ENCODE peak calls at places on chromosomes 12 and 14, in five cellular contexts. I is esophagus squamous epithelium, N is dorsolateral prefrontal cortex, U is omental fat pad, T is fibroblast of lung. L is an unnamed sample.

GRCh38 chr12:122021193-122021821 is 377 bp upstream of the BCL7A start:
- DNase-seq in I (no peak), N (no peak), U (no peak), T (no peak), L (no peak)

GRCh38 chr14:100428727-100429126 is 105.6 kb downstream of the SLC25A47 start:
- DNase-seq in I (no peak), N (no peak), U (no peak), T (peak), L (no peak)

GRCh38 chr14:55094630-55095157 is 34.4 kb upstream of the LGALS3 start:
- DNase-seq in I (no peak), N (no peak), U (peak), T (no peak), L (no peak)

GRCh38 chr14:56686416-56686815 is 106.8 kb downstream of the TMEM260 start:
- DNase-seq in I (no peak), N (no peak), U (no peak), T (no peak), L (no peak)

GRCh38 chr12:64825143-64826011 is 930 bp downstream of the TBC1D30 start:
- DNase-seq in I (no peak), N (peak), U (no peak), T (no peak), L (no peak)

GRCh38 chr12:69254046-69254445 is 14.7 kb downstream of the CPSF6 start:
- DNase-seq in I (no peak), N (no peak), U (no peak), T (peak), L (no peak)

GRCh38 chr12:20268121-20268732 is 100.1 kb upstream of the PDE3A start:
- DNase-seq in I (no peak), N (no peak), U (no peak), T (peak), L (no peak)

GRCh38 chr12:67472551-67472950 is 176.0 kb upstream of the DYRK2 start:
- DNase-seq in I (no peak), N (peak), U (no peak), T (no peak), L (no peak)

GRCh38 chr14:71050227-71050823 is 143.1 kb downstream of the PCNX1 start:
- DNase-seq in I (no peak), N (no peak), U (no peak), T (peak), L (no peak)

GRCh38 chr12:50401383-50402155 is 884 bp downstream of the LARP4 start:
- DNase-seq in I (no peak), N (no peak), U (no peak), T (peak), L (no peak)

GRCh38 chr14:73715707-73716106 is 1.5 kb upstream of the PNMA1 start:
- DNase-seq in I (no peak), N (no peak), U (no peak), T (no peak), L (no peak)

GRCh38 chr14:73714656-73715081 is 485 bp upstream of the PNMA1 start:
- DNase-seq in I (no peak), N (no peak), U (no peak), T (peak), L (no peak)

GRCh38 chr14:73713206-73713803 is 879 bp downstream of the PNMA1 start:
- DNase-seq in I (no peak), N (no peak), U (no peak), T (no peak), L (no peak)

GRCh38 chr14:73712540-73713141 is 1.5 kb downstream of the PNMA1 start:
- DNase-seq in I (no peak), N (no peak), U (no peak), T (no peak), L (no peak)

GRCh38 chr14:73713804-73714655 is at the start of gene PNMA1:
- DNase-seq in I (no peak), N (peak), U (peak), T (peak), L (peak)
- TF ChIP-seq CTCF in I (no peak), N (no peak), U (no peak), T (no peak), L (no peak)

DNA sequence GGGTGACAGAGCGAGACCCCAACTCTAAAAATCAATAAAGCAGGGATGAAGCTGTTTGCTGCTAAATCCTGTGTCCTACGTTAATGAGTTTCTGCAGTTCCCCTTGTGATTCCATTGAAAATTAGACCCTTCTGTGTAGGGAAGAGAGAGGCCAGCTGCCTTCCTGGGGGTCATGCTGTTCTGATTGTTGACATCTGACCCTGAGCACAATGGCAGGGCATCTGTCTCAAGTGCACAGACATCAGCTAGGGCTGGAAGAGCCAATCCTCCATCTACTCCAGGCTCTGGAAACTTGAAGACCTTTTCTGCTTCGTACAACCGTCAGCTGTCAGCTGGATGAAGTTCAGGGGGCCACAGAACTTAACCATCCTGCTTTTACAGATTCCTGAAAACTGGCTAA is 10.1 kb downstream of the FBXL14 start:
- DNase-seq in I (no peak), N (no peak), U (no peak), T (no peak), L (no peak)
- TF ChIP-seq CTCF in I (no peak), N (no peak), U (no peak), T (no peak), L (no peak)

GRCh38 chr12:13130981-13131380 is 27.5 kb upstream of the GSG1 start:
- DNase-seq in I (no peak), N (no peak), U (no peak), T (no peak), L (no peak)

GRCh38 chr12:13133886-13134285 is 30.4 kb upstream of the GSG1 start:
- DNase-seq in I (no peak), N (no peak), U (no peak), T (no peak), L (no peak)

DNA sequence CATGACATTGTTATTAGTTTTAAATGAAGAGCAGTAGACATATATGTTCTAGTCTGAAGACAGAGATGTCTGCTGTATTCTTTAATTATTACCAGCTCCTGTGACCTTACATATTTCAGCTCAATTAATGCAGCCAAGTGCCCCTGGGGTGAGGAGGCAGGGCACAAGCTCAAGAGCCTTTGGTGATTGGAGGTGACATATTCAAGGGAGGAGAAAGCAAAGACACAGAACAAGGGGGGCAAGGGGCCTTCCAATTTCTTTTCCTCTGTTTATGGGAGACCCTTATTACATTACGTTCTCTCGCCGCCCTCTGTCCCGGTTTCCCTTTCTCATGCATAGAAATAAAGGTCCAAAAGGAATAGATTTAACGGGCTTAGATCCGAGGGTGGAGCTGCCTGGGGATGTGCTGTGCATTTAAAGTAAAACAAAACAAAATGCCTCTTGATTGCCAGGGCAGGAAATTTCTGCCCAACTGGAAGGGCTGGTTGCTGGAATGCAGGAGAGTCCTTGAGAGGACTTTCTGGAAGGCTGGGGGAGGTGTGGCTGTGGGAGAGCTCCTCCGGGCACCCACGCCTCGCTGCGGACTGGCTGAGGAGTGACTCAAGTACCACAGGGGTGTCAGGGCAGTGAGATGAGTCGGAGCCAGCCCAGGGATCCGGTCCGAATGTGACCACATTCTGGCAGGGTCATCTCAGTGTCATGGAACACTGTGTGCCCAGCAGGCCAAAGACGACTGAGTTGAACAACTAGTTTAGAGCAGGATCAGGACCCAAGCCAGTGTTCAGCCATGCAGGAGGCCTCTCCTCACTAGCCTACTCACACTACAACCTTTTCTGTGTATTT is 32.1 kb upstream of the GSG1 start:
- DNase-seq in I (no peak), N (no peak), U (peak), T (peak), L (no peak)
- TF ChIP-seq CTCF in I (peak), N (no peak), U (no peak), T (peak), L (no peak)

GRCh38 chr12:27243804-27244679 is at the start of gene STK38L:
- DNase-seq in I (peak), N (peak), U (peak), T (peak), L (peak)
- TF ChIP-seq CTCF in I (peak), N (no peak), U (no peak), T (peak), L (no peak)